ENCODE peak calls at places on chromosomes 3 and 15, in eight cellular contexts. G is putamen; P is astrocyte; E is T-helper 1 cell; T is CD8-positive, alpha-beta memory T cell; O is RWPE1; K is anterior cingulate cortex; J is dorsolateral prefrontal cortex. S is an unnamed sample.

GRCh38 chr3:106552401-106553043 is 683.7 kb upstream of the CBLB start:
- DNase-seq in G (no peak), P (no peak), E (no peak), T (no peak), O (no peak), K (no peak), J (no peak), S (no peak)

GRCh38 chr3:42654331-42655201 is 1.1 kb downstream of the ZBTB47 start:
- DNase-seq in G (peak), P (peak), E (no peak), T (peak), O (no peak), K (peak), J (peak), S (peak)

GRCh38 chr15:24394303-24394702 is 281.3 kb upstream of the NPAP1 start:
- DNase-seq in G (no peak), P (no peak), E (no peak), T (no peak), O (no peak), K (no peak), J (no peak), S (no peak)

GRCh38 chr15:31342781-31343626 is 16.4 kb downstream of the KLF13 start:
- DNase-seq in G (no peak), P (no peak), E (no peak), T (peak), O (no peak), K (no peak), J (no peak), S (no peak)

GRCh38 chr15:67884514-67885225 is 44.8 kb upstream of the RNU6-1 start:
- DNase-seq in G (peak), P (peak), E (no peak), T (peak), O (peak), K (peak), J (peak), S (peak)

GRCh38 chr3:144923051-144923450 is 951.4 kb downstream of the DIPK2A start:
- DNase-seq in G (no peak), P (no peak), E (no peak), T (no peak), O (no peak), K (no peak), J (no peak), S (no peak)

GRCh38 chr3:49019941-49020334 is 1.6 kb upstream of the DALRD3 start:
- DNase-seq in G (no peak), P (no peak), E (no peak), T (no peak), O (no peak), K (no peak), J (no peak), S (no peak)

GRCh38 chr3:128004661-128005060 is 47.6 kb upstream of the SEC61A1 start:
- DNase-seq in G (no peak), P (no peak), E (no peak), T (no peak), O (no peak), K (no peak), J (no peak), S (no peak)

GRCh38 chr15:91515188-91515754 is 338.2 kb upstream of the SLCO3A1 start:
- DNase-seq in G (no peak), P (peak), E (no peak), T (no peak), O (peak), K (no peak), J (no peak), S (no peak)

GRCh38 chr3:112744825-112745566 is 101.7 kb downstream of the CD200R1L start:
- DNase-seq in G (no peak), P (no peak), E (no peak), T (no peak), O (no peak), K (no peak), J (no peak), S (no peak)

GRCh38 chr3:33645060-33645841 is 72.8 kb downstream of the CLASP2 start:
- DNase-seq in G (peak), P (peak), E (no peak), T (peak), O (peak), K (no peak), J (no peak), S (peak)

GRCh38 chr15:92599394-92599970 is 56.1 kb downstream of the FAM174B start:
- DNase-seq in G (no peak), P (peak), E (no peak), T (no peak), O (no peak), K (no peak), J (no peak), S (no peak)

GRCh38 chr3:127182848-127183714 is 9.8 kb upstream of the PRR23E start:
- DNase-seq in G (no peak), P (no peak), E (no peak), T (no peak), O (no peak), K (no peak), J (peak), S (no peak)

GRCh38 chr15:35181538-35181937 is 96.4 kb upstream of the NANOGP8 start:
- DNase-seq in G (no peak), P (peak), E (no peak), T (no peak), O (no peak), K (no peak), J (no peak), S (no peak)

GRCh38 chr3:34687671-34688070 is 889.2 kb downstream of the PDCD6IP start:
- DNase-seq in G (no peak), P (no peak), E (no peak), T (no peak), O (no peak), K (no peak), J (no peak), S (no peak)

GRCh38 chr15:96416934-96417759 is 86.6 kb downstream of the NR2F2 start:
- DNase-seq in G (no peak), P (no peak), E (no peak), T (no peak), O (no peak), K (no peak), J (no peak), S (no peak)

GRCh38 chr3:153144779-153145178 is 17.2 kb upstream of the RAP2B start:
- DNase-seq in G (no peak), P (peak), E (no peak), T (no peak), O (peak), K (no peak), J (no peak), S (no peak)

GRCh38 chr3:183172051-183172639 is 9.6 kb upstream of the LAMP3 start:
- DNase-seq in G (no peak), P (no peak), E (no peak), T (no peak), O (no peak), K (no peak), J (no peak), S (no peak)

GRCh38 chr3:127012091-127012490 is 29.2 kb downstream of the PLXNA1 start:
- DNase-seq in G (no peak), P (peak), E (no peak), T (no peak), O (peak), K (no peak), J (no peak), S (no peak)

GRCh38 chr3:141477224-141477623 is 9.6 kb upstream of the RASA2 start:
- DNase-seq in G (no peak), P (peak), E (no peak), T (no peak), O (peak), K (no peak), J (peak), S (peak)

GRCh38 chr15:30030350-30030749 is 52.4 kb upstream of the GOLGA8J start:
- DNase-seq in G (no peak), P (no peak), E (no peak), T (no peak), O (no peak), K (no peak), J (no peak), S (no peak)

GRCh38 chr3:138833908-138834358 is 795 bp downstream of the PIK3CB start:
- DNase-seq in G (peak), P (no peak), E (no peak), T (no peak), O (peak), K (peak), J (no peak), S (no peak)

GRCh38 chr3:49534581-49535495 is 19.4 kb upstream of the BSN start:
- DNase-seq in G (no peak), P (peak), E (no peak), T (no peak), O (no peak), K (peak), J (peak), S (peak)

GRCh38 chr15:68815598-68815997 is 5.1 kb downstream of the ANP32A start:
- DNase-seq in G (no peak), P (no peak), E (no peak), T (no peak), O (peak), K (no peak), J (no peak), S (no peak)

GRCh38 chr3:44983413-44984040 is 7.5 kb downstream of the EXOSC7 start:
- DNase-seq in G (no peak), P (no peak), E (no peak), T (no peak), O (peak), K (no peak), J (no peak), S (no peak)

GRCh38 chr3:146555311-146555710 is 10.9 kb upstream of the PLSCR1 start:
- DNase-seq in G (no peak), P (no peak), E (no peak), T (no peak), O (no peak), K (no peak), J (no peak), S (no peak)

GRCh38 chr3:142998439-142998838 is 2.9 kb upstream of the U2SURP start:
- DNase-seq in G (no peak), P (peak), E (no peak), T (no peak), O (no peak), K (no peak), J (no peak), S (no peak)

GRCh38 chr15:64356443-64357040 is 569 bp upstream of the CSNK1G1 start:
- DNase-seq in G (no peak), P (peak), E (no peak), T (no peak), O (no peak), K (no peak), J (no peak), S (no peak)

GRCh38 chr15:47398115-47398514 is 319.2 kb upstream of the SEMA6D start:
- DNase-seq in G (no peak), P (no peak), E (no peak), T (no peak), O (no peak), K (no peak), J (no peak), S (no peak)

GRCh38 chr15:47586653-47587224 is 130.6 kb upstream of the SEMA6D start:
- DNase-seq in G (no peak), P (no peak), E (no peak), T (no peak), O (no peak), K (no peak), J (no peak), S (no peak)

GRCh38 chr3:71064288-71064975 is 519.1 kb downstream of the FOXP1 start:
- DNase-seq in G (peak), P (peak), E (peak), T (peak), O (peak), K (no peak), J (no peak), S (no peak)

GRCh38 chr3:62718011-62718410 is 157.2 kb downstream of the CADPS start:
- DNase-seq in G (no peak), P (peak), E (no peak), T (no peak), O (peak), K (no peak), J (no peak), S (no peak)

GRCh38 chr3:159928692-159929091 is 59.9 kb upstream of the IL12A start:
- DNase-seq in G (no peak), P (peak), E (no peak), T (no peak), O (peak), K (no peak), J (no peak), S (no peak)

GRCh38 chr15:96416218-96416933 is 85.9 kb downstream of the NR2F2 start:
- DNase-seq in G (no peak), P (no peak), E (no peak), T (no peak), O (no peak), K (no peak), J (no peak), S (no peak)

GRCh38 chr15:39629376-39629775 is 48.5 kb downstream of the THBS1 start:
- DNase-seq in G (no peak), P (peak), E (no peak), T (peak), O (peak), K (no peak), J (no peak), S (no peak)

GRCh38 chr3:38153986-38154608 is 11.2 kb upstream of the OXSR1 start:
- DNase-seq in G (no peak), P (no peak), E (no peak), T (no peak), O (peak), K (no peak), J (no peak), S (no peak)

GRCh38 chr3:113495035-113495434 is 19.9 kb downstream of the SPICE1 start:
- DNase-seq in G (no peak), P (peak), E (no peak), T (peak), O (peak), K (no peak), J (no peak), S (no peak)

GRCh38 chr15:67836477-67836876 is 3.4 kb downstream of the RNU6-1 start:
- DNase-seq in G (peak), P (no peak), E (no peak), T (peak), O (peak), K (peak), J (no peak), S (no peak)

GRCh38 chr15:43879386-43880355 is 52.9 kb downstream of the WDR76 start:
- DNase-seq in G (no peak), P (no peak), E (no peak), T (no peak), O (no peak), K (no peak), J (no peak), S (no peak)

GRCh38 chr3:195921334-195921771 is 13.0 kb upstream of the TNK2 start:
- DNase-seq in G (no peak), P (peak), E (no peak), T (no peak), O (no peak), K (no peak), J (no peak), S (no peak)

S was measured in occipital lobe.